ENCODE peak calls at places on chromosomes 12 and 14, in five cellular contexts. One of them, this sample, is unnamed.

GRCh38 chr12:126389215-126389841 is 1324.1 kb downstream of the AACS start:
- DNase-seq in stomach: no peak
- DNase-seq in NT2/D1: no peak
- DNase-seq in GM23248: peak; percentile 8
- DNase-seq in lower lobe of right lung: no peak
- DNase-seq in this sample: no peak

GRCh38 chr12:62922539-62922938 is 12.4 kb downstream of the PPM1H start:
- DNase-seq in stomach: no peak
- DNase-seq in NT2/D1: no peak
- DNase-seq in GM23248: no peak
- DNase-seq in lower lobe of right lung: no peak
- DNase-seq in this sample: no peak

GRCh38 chr14:32480337-32480736 is 151.2 kb downstream of the AKAP6 start:
- DNase-seq in stomach: no peak
- DNase-seq in NT2/D1: no peak
- DNase-seq in GM23248: peak; percentile 72
- DNase-seq in lower lobe of right lung: no peak
- DNase-seq in this sample: no peak

GRCh38 chr14:35766036-35766699 is 42.9 kb downstream of the RALGAPA1 start:
- DNase-seq in stomach: no peak
- DNase-seq in NT2/D1: no peak
- DNase-seq in GM23248: no peak
- DNase-seq in lower lobe of right lung: no peak
- DNase-seq in this sample: no peak

GRCh38 chr12:13980548-13981295 is 680 bp downstream of the GRIN2B start:
- DNase-seq in stomach: no peak
- DNase-seq in NT2/D1: no peak
- DNase-seq in GM23248: no peak
- DNase-seq in lower lobe of right lung: no peak
- DNase-seq in this sample: no peak

GRCh38 chr12:12095016-12095415 is 24.3 kb downstream of the BCL2L14 start:
- DNase-seq in stomach: no peak
- DNase-seq in NT2/D1: no peak
- DNase-seq in GM23248: no peak
- DNase-seq in lower lobe of right lung: no peak
- DNase-seq in this sample: no peak

GRCh38 chr14:72771561-72771960 is 122.3 kb downstream of the DPF3 start:
- DNase-seq in stomach: no peak
- DNase-seq in NT2/D1: no peak
- DNase-seq in GM23248: no peak
- DNase-seq in lower lobe of right lung: no peak
- DNase-seq in this sample: no peak

GRCh38 chr14:32507029-32507984 is 178.2 kb downstream of the AKAP6 start:
- DNase-seq in stomach: no peak
- DNase-seq in NT2/D1: no peak
- DNase-seq in GM23248: peak; percentile 93
- DNase-seq in lower lobe of right lung: no peak
- DNase-seq in this sample: no peak

GRCh38 chr14:103705524-103706284 is 9.5 kb downstream of the XRCC3 start:
- DNase-seq in stomach: no peak
- DNase-seq in NT2/D1: no peak
- DNase-seq in GM23248: no peak
- DNase-seq in lower lobe of right lung: no peak
- DNase-seq in this sample: peak; percentile 63
- H3K4me1 ChIP-seq in stomach: peaks cover 60% of the 10 kb centered on the region
- H3K4me1 ChIP-seq in NT2/D1: peaks cover 6% of the 10 kb centered on the region
- H3K4me1 ChIP-seq in GM23248: no peaks in the 10 kb centered on the region
- H3K4me1 ChIP-seq in lower lobe of right lung: peaks cover 26% of the 10 kb centered on the region
- H3K4me1 ChIP-seq in this sample: peaks cover 3% of the 10 kb centered on the region

DNA sequence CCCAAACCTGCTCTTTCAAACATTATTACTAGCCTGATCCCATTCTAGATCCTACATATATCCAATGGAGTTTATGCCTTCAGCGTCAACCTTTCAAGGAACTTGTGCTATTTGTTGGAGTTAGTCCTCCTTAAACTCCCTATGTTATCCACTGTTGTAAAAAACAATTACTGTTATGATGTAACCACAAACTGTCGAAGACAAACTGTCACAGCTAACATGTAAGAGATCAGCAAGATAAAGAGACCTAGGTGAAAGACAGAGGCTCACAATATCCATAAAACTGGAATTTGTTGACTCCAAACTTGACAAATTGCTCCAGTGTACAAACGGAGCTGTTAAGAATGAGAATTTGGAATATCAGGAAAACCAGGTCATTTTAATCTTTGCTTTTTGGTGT is 70.7 kb downstream of the CDK17 start:
- DNase-seq in stomach: no peak
- DNase-seq in NT2/D1: no peak
- DNase-seq in GM23248: no peak
- DNase-seq in lower lobe of right lung: no peak
- DNase-seq in this sample: no peak
- H3K4me1 ChIP-seq in stomach: peaks cover 16% of the 10 kb centered on the region
- H3K4me1 ChIP-seq in NT2/D1: no peaks in the 10 kb centered on the region
- H3K4me1 ChIP-seq in GM23248: no peaks in the 10 kb centered on the region
- H3K4me1 ChIP-seq in lower lobe of right lung: no peaks in the 10 kb centered on the region
- H3K4me1 ChIP-seq in this sample: peaks cover 4% of the 10 kb centered on the region

GRCh38 chr12:124871297-124871696 is 7.6 kb upstream of the SCARB1 start:
- DNase-seq in stomach: no peak
- DNase-seq in NT2/D1: no peak
- DNase-seq in GM23248: no peak
- DNase-seq in lower lobe of right lung: no peak
- DNase-seq in this sample: peak; percentile 2

GRCh38 chr12:124870515-124870914 is 6.9 kb upstream of the SCARB1 start:
- DNase-seq in stomach: no peak
- DNase-seq in NT2/D1: no peak
- DNase-seq in GM23248: no peak
- DNase-seq in lower lobe of right lung: no peak
- DNase-seq in this sample: no peak

GRCh38 chr12:124868252-124868965 is 4.7 kb upstream of the SCARB1 start:
- DNase-seq in stomach: no peak
- DNase-seq in NT2/D1: no peak
- DNase-seq in GM23248: no peak
- DNase-seq in lower lobe of right lung: no peak
- DNase-seq in this sample: peak; percentile 48

GRCh38 chr12:124867389-124867930 is 3.8 kb upstream of the SCARB1 start:
- DNase-seq in stomach: peak; percentile 39
- DNase-seq in NT2/D1: no peak
- DNase-seq in GM23248: no peak
- DNase-seq in lower lobe of right lung: no peak
- DNase-seq in this sample: no peak

GRCh38 chr12:124869011-124869665 is 5.5 kb upstream of the SCARB1 start:
- DNase-seq in stomach: no peak
- DNase-seq in NT2/D1: no peak
- DNase-seq in GM23248: no peak
- DNase-seq in lower lobe of right lung: peak; percentile 71
- DNase-seq in this sample: peak; percentile 64
- H3K4me1 ChIP-seq in stomach: peaks cover 14% of the 10 kb centered on the region
- H3K4me1 ChIP-seq in NT2/D1: peaks cover 14% of the 10 kb centered on the region
- H3K4me1 ChIP-seq in GM23248: no peaks in the 10 kb centered on the region
- H3K4me1 ChIP-seq in lower lobe of right lung: peaks cover 17% of the 10 kb centered on the region
- H3K4me1 ChIP-seq in this sample: no peaks in the 10 kb centered on the region

GRCh38 chr14:100041274-100041673 is 23.9 kb upstream of the EVL start:
- DNase-seq in stomach: no peak
- DNase-seq in NT2/D1: no peak
- DNase-seq in GM23248: no peak
- DNase-seq in lower lobe of right lung: no peak
- DNase-seq in this sample: no peak

GRCh38 chr14:100039903-100040302 is 25.3 kb upstream of the EVL start:
- DNase-seq in stomach: no peak
- DNase-seq in NT2/D1: no peak
- DNase-seq in GM23248: no peak
- DNase-seq in lower lobe of right lung: no peak
- DNase-seq in this sample: no peak

GRCh38 chr14:100045687-100046344 is 19.4 kb upstream of the EVL start:
- DNase-seq in stomach: no peak
- DNase-seq in NT2/D1: no peak
- DNase-seq in GM23248: peak; percentile 22
- DNase-seq in lower lobe of right lung: no peak
- DNase-seq in this sample: no peak

GRCh38 chr14:100038065-100038464 is 27.2 kb upstream of the EVL start:
- DNase-seq in stomach: no peak
- DNase-seq in NT2/D1: no peak
- DNase-seq in GM23248: no peak
- DNase-seq in lower lobe of right lung: no peak
- DNase-seq in this sample: no peak

DNA sequence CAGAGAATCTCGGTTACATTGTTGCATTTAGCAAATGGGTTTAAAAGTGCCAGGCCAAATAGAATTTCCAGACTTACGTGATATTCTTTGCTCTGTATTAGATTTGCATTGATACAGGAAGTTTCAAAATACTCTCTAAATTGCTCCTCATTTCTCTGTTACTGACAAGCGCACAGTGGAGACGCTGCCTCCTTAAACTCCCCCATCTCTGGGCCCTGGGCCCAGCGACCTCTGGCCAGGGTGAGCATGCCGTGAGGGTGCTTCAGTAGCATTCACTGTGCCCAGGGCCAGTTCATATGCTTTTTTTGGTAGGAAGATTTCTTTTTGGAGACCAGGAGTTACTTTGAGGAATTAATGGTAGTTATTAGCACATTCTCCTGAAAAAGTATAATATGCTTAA is 22.9 kb upstream of the EVL start:
- DNase-seq in stomach: no peak
- DNase-seq in NT2/D1: no peak
- DNase-seq in GM23248: no peak
- DNase-seq in lower lobe of right lung: no peak
- DNase-seq in this sample: no peak
- H3K4me1 ChIP-seq in stomach: peaks cover 25% of the 10 kb centered on the region
- H3K4me1 ChIP-seq in NT2/D1: no peaks in the 10 kb centered on the region
- H3K4me1 ChIP-seq in GM23248: peaks cover 10% of the 10 kb centered on the region
- H3K4me1 ChIP-seq in lower lobe of right lung: peaks cover 21% of the 10 kb centered on the region
- H3K4me1 ChIP-seq in this sample: no peaks in the 10 kb centered on the region

GRCh38 chr12:113248842-113249435 is 27.7 kb downstream of the TPCN1 start:
- DNase-seq in stomach: no peak
- DNase-seq in NT2/D1: no peak
- DNase-seq in GM23248: no peak
- DNase-seq in lower lobe of right lung: no peak
- DNase-seq in this sample: peak; percentile 18
- H3K4me1 ChIP-seq in stomach: peaks cover 44% of the 10 kb centered on the region
- H3K4me1 ChIP-seq in NT2/D1: peaks cover 9% of the 10 kb centered on the region
- H3K4me1 ChIP-seq in GM23248: peaks cover 12% of the 10 kb centered on the region
- H3K4me1 ChIP-seq in lower lobe of right lung: peaks cover 33% of the 10 kb centered on the region
- H3K4me1 ChIP-seq in this sample: peaks cover 17% of the 10 kb centered on the region

GRCh38 chr14:99603471-99603933 is 505 bp downstream of the CCDC85C start:
- DNase-seq in stomach: no peak
- DNase-seq in NT2/D1: no peak
- DNase-seq in GM23248: peak; percentile 62
- DNase-seq in lower lobe of right lung: no peak
- DNase-seq in this sample: no peak
- H3K4me1 ChIP-seq in stomach: peaks cover 66% of the 10 kb centered on the region
- H3K4me1 ChIP-seq in NT2/D1: peaks cover 17% of the 10 kb centered on the region
- H3K4me1 ChIP-seq in GM23248: peaks cover 12% of the 10 kb centered on the region
- H3K4me1 ChIP-seq in lower lobe of right lung: peaks cover 57% of the 10 kb centered on the region
- H3K4me1 ChIP-seq in this sample: peaks cover 12% of the 10 kb centered on the region

DNA sequence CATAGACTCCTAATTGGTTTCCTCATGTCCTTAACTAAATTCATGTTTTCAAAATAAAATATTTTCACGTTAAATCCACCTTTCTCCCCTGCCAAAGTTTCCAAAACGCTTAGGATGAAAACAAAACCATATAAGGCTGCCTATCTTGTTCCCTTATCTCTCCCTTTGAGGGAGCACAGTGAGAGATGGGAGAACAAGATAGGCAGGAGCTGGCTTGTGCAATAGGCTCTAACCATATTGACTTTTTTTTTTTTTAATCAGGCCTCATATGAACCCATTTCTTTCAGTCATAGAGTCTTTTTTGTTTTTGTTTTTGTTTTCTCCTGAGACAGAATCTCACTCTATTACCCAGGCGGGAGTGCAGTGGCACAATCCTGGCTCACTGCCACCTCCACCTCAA is 184.9 kb downstream of the NRXN3 start:
- DNase-seq in stomach: no peak
- DNase-seq in NT2/D1: no peak
- DNase-seq in GM23248: no peak
- DNase-seq in lower lobe of right lung: no peak
- DNase-seq in this sample: no peak
- H3K4me1 ChIP-seq in stomach: no peaks in the 10 kb centered on the region
- H3K4me1 ChIP-seq in NT2/D1: no peaks in the 10 kb centered on the region
- H3K4me1 ChIP-seq in GM23248: no peaks in the 10 kb centered on the region
- H3K4me1 ChIP-seq in lower lobe of right lung: no peaks in the 10 kb centered on the region
- H3K4me1 ChIP-seq in this sample: no peaks in the 10 kb centered on the region

GRCh38 chr14:95064256-95064655 is 93.1 kb downstream of the DICER1 start:
- DNase-seq in stomach: peak; percentile 10
- DNase-seq in NT2/D1: no peak
- DNase-seq in GM23248: no peak
- DNase-seq in lower lobe of right lung: no peak
- DNase-seq in this sample: no peak
- H3K4me1 ChIP-seq in stomach: no peaks in the 10 kb centered on the region
- H3K4me1 ChIP-seq in NT2/D1: no peaks in the 10 kb centered on the region
- H3K4me1 ChIP-seq in GM23248: no peaks in the 10 kb centered on the region
- H3K4me1 ChIP-seq in lower lobe of right lung: no peaks in the 10 kb centered on the region
- H3K4me1 ChIP-seq in this sample: no peaks in the 10 kb centered on the region

GRCh38 chr14:23443881-23444280 is 8.4 kb upstream of the MYH7 start:
- DNase-seq in stomach: no peak
- DNase-seq in NT2/D1: no peak
- DNase-seq in GM23248: no peak
- DNase-seq in lower lobe of right lung: no peak
- DNase-seq in this sample: no peak

GRCh38 chr14:23447634-23448353 is 12.3 kb upstream of the MYH7 start:
- DNase-seq in stomach: peak; percentile 43
- DNase-seq in NT2/D1: no peak
- DNase-seq in GM23248: no peak
- DNase-seq in lower lobe of right lung: no peak
- DNase-seq in this sample: no peak

GRCh38 chr14:23444314-23444713 is 8.9 kb upstream of the MYH7 start:
- DNase-seq in stomach: no peak
- DNase-seq in NT2/D1: no peak
- DNase-seq in GM23248: no peak
- DNase-seq in lower lobe of right lung: no peak
- DNase-seq in this sample: no peak

GRCh38 chr14:23445773-23446172 is 10.3 kb upstream of the MYH7 start:
- DNase-seq in stomach: no peak
- DNase-seq in NT2/D1: no peak
- DNase-seq in GM23248: no peak
- DNase-seq in lower lobe of right lung: no peak
- DNase-seq in this sample: no peak

DNA sequence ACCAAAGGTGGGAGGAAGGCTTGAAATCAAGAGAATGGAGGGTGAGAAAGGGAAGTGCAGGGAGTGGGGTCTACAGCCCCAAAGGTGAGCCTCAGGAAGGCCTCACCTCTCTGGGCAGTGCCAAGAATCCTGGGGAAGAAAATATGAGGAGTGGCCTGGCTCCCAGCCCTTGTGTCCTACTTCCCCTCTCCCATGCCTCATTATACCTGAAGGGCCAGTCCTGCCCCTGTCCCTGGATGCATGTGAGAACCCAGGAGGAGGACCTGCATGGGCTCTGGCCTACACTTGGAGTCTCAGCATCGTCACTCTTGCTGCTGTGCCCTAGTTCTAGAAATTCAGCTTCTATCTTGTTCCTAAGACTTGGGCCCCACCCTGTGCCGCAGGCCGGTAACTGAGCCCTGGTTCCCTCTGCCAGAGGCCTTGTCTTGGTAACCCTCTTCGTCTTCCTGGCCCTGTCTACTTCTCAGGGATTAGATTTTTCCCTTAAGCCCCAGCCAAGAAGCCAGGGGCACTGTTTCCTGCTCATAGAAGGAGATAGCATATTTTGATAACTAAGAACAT is 10.9 kb upstream of the MYH7 start:
- DNase-seq in stomach: no peak
- DNase-seq in NT2/D1: no peak
- DNase-seq in GM23248: no peak
- DNase-seq in lower lobe of right lung: no peak
- DNase-seq in this sample: no peak
- H3K4me1 ChIP-seq in stomach: no peaks in the 10 kb centered on the region
- H3K4me1 ChIP-seq in NT2/D1: peaks cover 9% of the 10 kb centered on the region
- H3K4me1 ChIP-seq in GM23248: no peaks in the 10 kb centered on the region
- H3K4me1 ChIP-seq in lower lobe of right lung: no peaks in the 10 kb centered on the region
- H3K4me1 ChIP-seq in this sample: peaks cover 2% of the 10 kb centered on the region

This sample was measured in right cardiac atrium.